ENCODE peak calls at places on chromosomes 16 and 17, in five cellular contexts. One of them, this sample, is unnamed.

GRCh38 chr16:80060470-80060869 is 459.9 kb upstream of the MAF start:
- DNase-seq in mucosa of descending colon: no peak
- DNase-seq in mucosa of gallbladder: no peak
- DNase-seq in stimulated activated CD4-positive, alpha-beta T cell treated with anti-CD3 and anti-CD28 coated beads, Interleukin-12 subunit alpha, Interleukin-12 subunit beta, amount 100 ng/mL, for 48 hours: no peak
- DNase-seq in heart right ventricle: no peak
- DNase-seq in this sample: no peak

GRCh38 chr17:1414634-1415033 is 14.6 kb upstream of the YWHAE start:
- DNase-seq in mucosa of descending colon: no peak
- DNase-seq in mucosa of gallbladder: no peak
- DNase-seq in stimulated activated CD4-positive, alpha-beta T cell treated with anti-CD3 and anti-CD28 coated beads, Interleukin-12 subunit alpha, Interleukin-12 subunit beta, amount 100 ng/mL, for 48 hours: no peak
- DNase-seq in heart right ventricle: no peak
- DNase-seq in this sample: no peak

GRCh38 chr16:53565300-53565699 is 62.3 kb upstream of the AKTIP start:
- DNase-seq in mucosa of descending colon: no peak
- DNase-seq in mucosa of gallbladder: no peak
- DNase-seq in stimulated activated CD4-positive, alpha-beta T cell treated with anti-CD3 and anti-CD28 coated beads, Interleukin-12 subunit alpha, Interleukin-12 subunit beta, amount 100 ng/mL, for 48 hours: no peak
- DNase-seq in heart right ventricle: no peak
- DNase-seq in this sample: no peak

GRCh38 chr16:87924937-87925670 is 11.2 kb downstream of the CA5A start:
- DNase-seq in mucosa of descending colon: no peak
- DNase-seq in mucosa of gallbladder: no peak
- DNase-seq in stimulated activated CD4-positive, alpha-beta T cell treated with anti-CD3 and anti-CD28 coated beads, Interleukin-12 subunit alpha, Interleukin-12 subunit beta, amount 100 ng/mL, for 48 hours: no peak
- DNase-seq in heart right ventricle: no peak
- DNase-seq in this sample: no peak

GRCh38 chr17:21297026-21297520 is 12.6 kb downstream of the MAP2K3 start:
- DNase-seq in mucosa of descending colon: no peak
- DNase-seq in mucosa of gallbladder: no peak
- DNase-seq in stimulated activated CD4-positive, alpha-beta T cell treated with anti-CD3 and anti-CD28 coated beads, Interleukin-12 subunit alpha, Interleukin-12 subunit beta, amount 100 ng/mL, for 48 hours: no peak
- DNase-seq in heart right ventricle: no peak
- DNase-seq in this sample: no peak

GRCh38 chr17:12519956-12520594 is 145.6 kb upstream of the MYOCD start:
- DNase-seq in mucosa of descending colon: no peak
- DNase-seq in mucosa of gallbladder: no peak
- DNase-seq in stimulated activated CD4-positive, alpha-beta T cell treated with anti-CD3 and anti-CD28 coated beads, Interleukin-12 subunit alpha, Interleukin-12 subunit beta, amount 100 ng/mL, for 48 hours: no peak
- DNase-seq in heart right ventricle: no peak
- DNase-seq in this sample: no peak

GRCh38 chr17:47875011-47875471 is 21.0 kb upstream of the SP2 start:
- DNase-seq in mucosa of descending colon: no peak
- DNase-seq in mucosa of gallbladder: no peak
- DNase-seq in stimulated activated CD4-positive, alpha-beta T cell treated with anti-CD3 and anti-CD28 coated beads, Interleukin-12 subunit alpha, Interleukin-12 subunit beta, amount 100 ng/mL, for 48 hours: no peak
- DNase-seq in heart right ventricle: no peak
- DNase-seq in this sample: no peak

GRCh38 chr17:80894726-80895125 is 96.9 kb upstream of the CHMP6 start:
- DNase-seq in mucosa of descending colon: no peak
- DNase-seq in mucosa of gallbladder: no peak
- DNase-seq in stimulated activated CD4-positive, alpha-beta T cell treated with anti-CD3 and anti-CD28 coated beads, Interleukin-12 subunit alpha, Interleukin-12 subunit beta, amount 100 ng/mL, for 48 hours: no peak
- DNase-seq in heart right ventricle: no peak
- DNase-seq in this sample: no peak

GRCh38 chr17:52276609-52277008 is 118.1 kb upstream of the CA10 start:
- DNase-seq in mucosa of descending colon: no peak
- DNase-seq in mucosa of gallbladder: no peak
- DNase-seq in stimulated activated CD4-positive, alpha-beta T cell treated with anti-CD3 and anti-CD28 coated beads, Interleukin-12 subunit alpha, Interleukin-12 subunit beta, amount 100 ng/mL, for 48 hours: no peak
- DNase-seq in heart right ventricle: no peak
- DNase-seq in this sample: no peak

GRCh38 chr16:71565812-71566700 is 10.8 kb downstream of the TAT start:
- DNase-seq in mucosa of descending colon: no peak
- DNase-seq in mucosa of gallbladder: no peak
- DNase-seq in stimulated activated CD4-positive, alpha-beta T cell treated with anti-CD3 and anti-CD28 coated beads, Interleukin-12 subunit alpha, Interleukin-12 subunit beta, amount 100 ng/mL, for 48 hours: no peak
- DNase-seq in heart right ventricle: no peak
- DNase-seq in this sample: no peak

GRCh38 chr16:85424260-85425060 is 188.7 kb upstream of the GSE1 start:
- DNase-seq in mucosa of descending colon: peak; percentile 46
- DNase-seq in mucosa of gallbladder: no peak
- DNase-seq in stimulated activated CD4-positive, alpha-beta T cell treated with anti-CD3 and anti-CD28 coated beads, Interleukin-12 subunit alpha, Interleukin-12 subunit beta, amount 100 ng/mL, for 48 hours: no peak
- DNase-seq in heart right ventricle: no peak
- DNase-seq in this sample: no peak

GRCh38 chr17:18859256-18859655 is 1.3 kb downstream of the PRPSAP2 start:
- DNase-seq in mucosa of descending colon: no peak
- DNase-seq in mucosa of gallbladder: no peak
- DNase-seq in stimulated activated CD4-positive, alpha-beta T cell treated with anti-CD3 and anti-CD28 coated beads, Interleukin-12 subunit alpha, Interleukin-12 subunit beta, amount 100 ng/mL, for 48 hours: no peak
- DNase-seq in heart right ventricle: no peak
- DNase-seq in this sample: no peak

GRCh38 chr17:7703584-7704574 is 1.1 kb upstream of the EFNB3 start:
- DNase-seq in mucosa of descending colon: no peak
- DNase-seq in mucosa of gallbladder: no peak
- DNase-seq in stimulated activated CD4-positive, alpha-beta T cell treated with anti-CD3 and anti-CD28 coated beads, Interleukin-12 subunit alpha, Interleukin-12 subunit beta, amount 100 ng/mL, for 48 hours: no peak
- DNase-seq in heart right ventricle: no peak
- DNase-seq in this sample: no peak

GRCh38 chr17:12089809-12090384 is 69.2 kb downstream of the MAP2K4 start:
- DNase-seq in mucosa of descending colon: no peak
- DNase-seq in mucosa of gallbladder: no peak
- DNase-seq in stimulated activated CD4-positive, alpha-beta T cell treated with anti-CD3 and anti-CD28 coated beads, Interleukin-12 subunit alpha, Interleukin-12 subunit beta, amount 100 ng/mL, for 48 hours: no peak
- DNase-seq in heart right ventricle: no peak
- DNase-seq in this sample: no peak

GRCh38 chr17:82242698-82242976 is 13.8 kb downstream of the SLC16A3 start:
- DNase-seq in mucosa of descending colon: peak; percentile 60
- DNase-seq in mucosa of gallbladder: no peak
- DNase-seq in stimulated activated CD4-positive, alpha-beta T cell treated with anti-CD3 and anti-CD28 coated beads, Interleukin-12 subunit alpha, Interleukin-12 subunit beta, amount 100 ng/mL, for 48 hours: no peak
- DNase-seq in heart right ventricle: no peak
- DNase-seq in this sample: no peak

GRCh38 chr17:29129731-29130130 is 50.5 kb downstream of the MYO18A start:
- DNase-seq in mucosa of descending colon: no peak
- DNase-seq in mucosa of gallbladder: no peak
- DNase-seq in stimulated activated CD4-positive, alpha-beta T cell treated with anti-CD3 and anti-CD28 coated beads, Interleukin-12 subunit alpha, Interleukin-12 subunit beta, amount 100 ng/mL, for 48 hours: no peak
- DNase-seq in heart right ventricle: no peak
- DNase-seq in this sample: no peak

GRCh38 chr16:4140652-4141051 is 24.4 kb upstream of the ADCY9 start:
- DNase-seq in mucosa of descending colon: no peak
- DNase-seq in mucosa of gallbladder: no peak
- DNase-seq in stimulated activated CD4-positive, alpha-beta T cell treated with anti-CD3 and anti-CD28 coated beads, Interleukin-12 subunit alpha, Interleukin-12 subunit beta, amount 100 ng/mL, for 48 hours: no peak
- DNase-seq in heart right ventricle: no peak
- DNase-seq in this sample: no peak